ENCODE peak calls at places on chromosomes 6 and 20, in five cellular contexts. Q, K, I, V and S are unnamed samples.

GRCh38 chr6:15326072-15326614 is 80.3 kb downstream of the JARID2 start:
- DNase-seq in Q (no peak), K (no peak), I (no peak), V (no peak), S (no peak)

GRCh38 chr6:47407295-47408281 is 70.0 kb upstream of the CD2AP start:
- DNase-seq in Q (no peak), K (no peak), I (no peak), V (no peak), S (no peak)

GRCh38 chr6:25041676-25042598 is 106.2 kb upstream of the RIPOR2 start:
- DNase-seq in Q (no peak), K (no peak), I (no peak), V (no peak), S (no peak)

GRCh38 chr6:3287308-3287707 is 28.6 kb downstream of the PSMG4 start:
- DNase-seq in Q (no peak), K (no peak), I (no peak), V (no peak), S (no peak)

GRCh38 chr6:33868143-33868542 is 64.3 kb upstream of the MLN start:
- DNase-seq in Q (no peak), K (no peak), I (no peak), V (no peak), S (no peak)

GRCh38 chr6:47967843-47968242 is 143.2 kb downstream of the PTCHD4 start:
- DNase-seq in Q (no peak), K (no peak), I (no peak), V (no peak), S (no peak)

GRCh38 chr20:40275738-40276137 is 413.3 kb downstream of the MAFB start:
- DNase-seq in Q (no peak), K (no peak), I (no peak), V (peak; percentile 26), S (no peak)

GRCh38 chr6:17115251-17116089 is 13.6 kb downstream of the STMND1 start:
- DNase-seq in Q (no peak), K (no peak), I (no peak), V (no peak), S (no peak)

GRCh38 chr20:47493175-47493953 is 8.3 kb upstream of the NCOA3 start:
- DNase-seq in Q (peak; percentile 94), K (peak; percentile 84), I (no peak), V (peak; percentile 73), S (no peak)

GRCh38 chr6:29813809-29814208 is 13.8 kb upstream of the HLA-G start:
- DNase-seq in Q (no peak), K (no peak), I (peak; percentile 49), V (no peak), S (no peak)

GRCh38 chr6:157281570-157281969 is 41.7 kb downstream of the TMEM242 start:
- DNase-seq in Q (peak; percentile 65), K (peak; percentile 26), I (no peak), V (peak; percentile 40), S (no peak)

GRCh38 chr6:31922942-31923341 is 4.6 kb upstream of the C2 start:
- DNase-seq in Q (peak; percentile 32), K (no peak), I (no peak), V (no peak), S (no peak)

GRCh38 chr6:13378669-13379590 is 50.6 kb upstream of the TBC1D7 start:
- DNase-seq in Q (peak; percentile 69), K (no peak), I (no peak), V (no peak), S (no peak)

GRCh38 chr20:45341579-45341938 is 6.7 kb downstream of the SDC4 start:
- DNase-seq in Q (no peak), K (no peak), I (no peak), V (no peak), S (peak; percentile 37)

GRCh38 chr6:16651871-16652270 is 109.4 kb downstream of the ATXN1 start:
- DNase-seq in Q (no peak), K (no peak), I (no peak), V (no peak), S (no peak)

GRCh38 chr20:57461726-57462125 is 63.2 kb downstream of the CTCFL start:
- DNase-seq in Q (no peak), K (no peak), I (no peak), V (no peak), S (no peak)

GRCh38 chr20:57462781-57463180 is 62.2 kb downstream of the CTCFL start:
- DNase-seq in Q (no peak), K (no peak), I (no peak), V (no peak), S (no peak)

GRCh38 chr20:57465943-57466342 is 59.0 kb downstream of the CTCFL start:
- DNase-seq in Q (no peak), K (no peak), I (no peak), V (no peak), S (no peak)

GRCh38 chr20:57465486-57465885 is 59.5 kb downstream of the CTCFL start:
- DNase-seq in Q (no peak), K (no peak), I (no peak), V (no peak), S (no peak)

GRCh38 chr20:57464642-57465211 is 60.2 kb downstream of the CTCFL start:
- DNase-seq in Q (no peak), K (no peak), I (no peak), V (peak; percentile 40), S (no peak)
- TF ChIP-seq CTCF in Q (no peak), K (no peak), I (no peak), V (peak; percentile 38), S (no peak)

GRCh38 chr6:78883651-78884050 is 16.3 kb downstream of the IRAK1BP1 start:
- DNase-seq in Q (no peak), K (no peak), I (no peak), V (no peak), S (no peak)
- TF ChIP-seq CTCF in Q (no peak), K (no peak), I (no peak), V (no peak), S (no peak)

GRCh38 chr6:170293881-170294755 is 3.2 kb upstream of the DLL1 start:
- DNase-seq in Q (no peak), K (no peak), I (peak; percentile 60), V (no peak), S (no peak)

GRCh38 chr6:170292111-170292777 is 1.4 kb upstream of the DLL1 start:
- DNase-seq in Q (no peak), K (no peak), I (peak; percentile 86), V (no peak), S (no peak)

GRCh38 chr6:170291271-170292110 is 613 bp upstream of the DLL1 start:
- DNase-seq in Q (peak; percentile 57), K (no peak), I (no peak), V (peak; percentile 64), S (peak; percentile 76)

GRCh38 chr6:170293411-170293844 is 2.5 kb upstream of the DLL1 start:
- DNase-seq in Q (no peak), K (no peak), I (peak; percentile 10), V (no peak), S (no peak)

GRCh38 chr6:170292778-170293164 is 1.9 kb upstream of the DLL1 start:
- DNase-seq in Q (no peak), K (no peak), I (peak; percentile 81), V (no peak), S (no peak)
- TF ChIP-seq CTCF in Q (no peak), K (no peak), I (no peak), V (peak; percentile 15), S (no peak)

GRCh38 chr6:704037-704436 is 11.1 kb upstream of the EXOC2 start:
- DNase-seq in Q (no peak), K (no peak), I (no peak), V (no peak), S (no peak)

GRCh38 chr6:703562-703961 is 10.6 kb upstream of the EXOC2 start:
- DNase-seq in Q (no peak), K (no peak), I (no peak), V (no peak), S (no peak)

GRCh38 chr6:701215-701614 is 8.3 kb upstream of the EXOC2 start:
- DNase-seq in Q (no peak), K (no peak), I (no peak), V (no peak), S (no peak)

GRCh38 chr6:700490-700889 is 7.6 kb upstream of the EXOC2 start:
- DNase-seq in Q (no peak), K (no peak), I (no peak), V (no peak), S (no peak)

GRCh38 chr6:701696-702479 is 8.9 kb upstream of the EXOC2 start:
- DNase-seq in Q (no peak), K (no peak), I (no peak), V (no peak), S (no peak)
- TF ChIP-seq CTCF in Q (no peak), K (no peak), I (no peak), V (peak; percentile 49), S (no peak)

GRCh38 chr6:119979862-119980261 is 630.3 kb upstream of the MAN1A1 start:
- DNase-seq in Q (no peak), K (no peak), I (no peak), V (no peak), S (no peak)
- TF ChIP-seq CTCF in Q (no peak), K (peak; percentile 30), I (no peak), V (peak; percentile 65), S (peak; percentile 52)

GRCh38 chr6:127186889-127187288 is 68.4 kb downstream of the RSPO3 start:
- DNase-seq in Q (peak; percentile 71), K (no peak), I (no peak), V (peak; percentile 84), S (peak; percentile 54)
- TF ChIP-seq CTCF in Q (peak; percentile 25), K (peak; percentile 48), I (no peak), V (peak; percentile 88), S (peak; percentile 50)

DNA sequence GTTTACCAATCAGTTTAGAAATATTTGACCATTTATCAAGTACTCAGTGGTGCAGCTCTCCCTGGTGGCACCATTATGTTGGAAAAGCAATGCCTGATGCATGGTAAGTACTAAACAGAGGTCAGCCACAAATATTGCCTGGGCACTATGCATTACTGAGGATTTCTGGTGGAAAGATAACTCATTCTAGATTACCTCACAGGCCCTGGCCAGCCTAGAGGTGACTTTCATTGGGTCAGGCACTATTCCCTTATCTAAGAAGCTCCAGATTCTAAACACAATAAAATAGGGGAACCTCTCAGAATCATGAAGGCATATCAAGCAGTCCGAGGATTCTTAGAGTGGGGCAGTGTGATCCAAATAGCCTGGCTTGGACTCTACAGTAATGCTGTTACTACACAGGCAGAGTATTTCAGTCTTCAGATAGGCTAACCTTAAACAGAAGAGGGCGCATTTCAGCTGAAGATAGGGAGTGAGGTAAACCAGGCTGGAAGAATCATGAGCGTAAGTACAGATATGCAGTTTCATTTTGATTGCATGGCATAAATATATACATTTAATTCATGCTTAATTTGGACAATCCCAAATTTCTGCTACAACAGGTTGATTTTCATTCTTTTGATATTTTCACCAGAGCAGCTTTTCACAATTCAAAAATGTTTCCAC is 12.1 kb downstream of the LGSN start:
- DNase-seq in Q (no peak), K (no peak), I (no peak), V (peak; percentile 25), S (no peak)
- TF ChIP-seq CTCF in Q (no peak), K (no peak), I (no peak), V (peak; percentile 67), S (no peak)